ENCODE peak calls at places on chromosomes 5 and 9, in ten cellular contexts. M is left cardiac atrium; A is HCT116; I is ELR; C is lower leg skin; Y is stimulated activated CD8-positive, alpha-beta memory T cell treated with anti-CD3 and anti-CD28 coated beads, Interleukin-4, amount 100 ng/mL, for 4 hours; V is C1 segment of cervical spinal cord; K is AG08396; O is progenitor cell of endocrine pancreas; W is left lobe of liver. X is an unnamed sample.

GRCh38 chr9:35726876-35727438 is 5.0 kb downstream of the TLN1 start:
- DNase-seq in M (peak; percentile 53), A (no peak), I (peak; percentile 43), C (no peak), Y (no peak), V (no peak), K (peak; percentile 41), O (no peak), W (no peak), X (no peak)

GRCh38 chr9:14383296-14383695 is 69.4 kb upstream of the NFIB start:
- DNase-seq in M (peak; percentile 31), A (no peak), I (no peak), C (no peak), Y (no peak), V (no peak), K (peak; percentile 5), O (no peak), W (no peak), X (peak; percentile 81)

GRCh38 chr9:111013250-111013649 is 25.0 kb downstream of the LPAR1 start:
- DNase-seq in M (no peak), A (no peak), I (no peak), C (no peak), Y (no peak), V (no peak), K (no peak), O (no peak), W (no peak), X (no peak)

GRCh38 chr5:88130189-88130815 is 138.3 kb downstream of the TMEM161B start:
- DNase-seq in M (no peak), A (no peak), I (no peak), C (no peak), Y (no peak), V (no peak), K (no peak), O (no peak), W (no peak), X (no peak)

GRCh38 chr5:1293997-1294838 is 650 bp downstream of the TERT start:
- DNase-seq in M (no peak), A (no peak), I (peak; percentile 35), C (peak; percentile 75), Y (no peak), V (no peak), K (no peak), O (no peak), W (peak; percentile 36), X (no peak)

GRCh38 chr9:97714435-97714834 is 17.3 kb upstream of the XPA start:
- DNase-seq in M (no peak), A (no peak), I (peak; percentile 94), C (no peak), Y (no peak), V (no peak), K (peak; percentile 56), O (no peak), W (no peak), X (no peak)

GRCh38 chr5:133612021-133612860 is at the start of gene FSTL4:
- DNase-seq in M (peak; percentile 28), A (no peak), I (no peak), C (no peak), Y (no peak), V (no peak), K (no peak), O (peak; percentile 57), W (peak; percentile 51), X (no peak)

GRCh38 chr5:6026766-6027165 is 351.6 kb downstream of the MED10 start:
- DNase-seq in M (no peak), A (no peak), I (no peak), C (peak; percentile 10), Y (no peak), V (no peak), K (no peak), O (no peak), W (no peak), X (no peak)

GRCh38 chr9:93636667-93637066 is 60.3 kb downstream of the PHF2 start:
- DNase-seq in M (no peak), A (no peak), I (no peak), C (peak; percentile 56), Y (no peak), V (no peak), K (no peak), O (no peak), W (peak; percentile 38), X (no peak)

GRCh38 chr5:73901455-73901854 is 275.5 kb downstream of the ARHGEF28 start:
- DNase-seq in M (no peak), A (no peak), I (peak; percentile 20), C (no peak), Y (no peak), V (no peak), K (no peak), O (no peak), W (peak; percentile 69), X (no peak)

GRCh38 chr9:137172907-137173794 is 1.3 kb upstream of the TMEM210 start:
- DNase-seq in M (no peak), A (no peak), I (no peak), C (no peak), Y (no peak), V (no peak), K (no peak), O (no peak), W (no peak), X (no peak)

GRCh38 chr5:6342689-6343315 is 35.5 kb downstream of the MED10 start:
- DNase-seq in M (no peak), A (no peak), I (no peak), C (no peak), Y (no peak), V (no peak), K (no peak), O (no peak), W (no peak), X (no peak)

GRCh38 chr5:51388488-51389325 is 5.5 kb downstream of the ISL1 start:
- DNase-seq in M (no peak), A (no peak), I (no peak), C (no peak), Y (no peak), V (no peak), K (no peak), O (no peak), W (no peak), X (no peak)

GRCh38 chr5:61289669-61290363 is 42.2 kb upstream of the ZSWIM6 start:
- DNase-seq in M (no peak), A (no peak), I (no peak), C (no peak), Y (no peak), V (no peak), K (no peak), O (no peak), W (no peak), X (no peak)

GRCh38 chr5:146751054-146751453 is 127.5 kb downstream of the PPP2R2B start:
- DNase-seq in M (no peak), A (no peak), I (no peak), C (no peak), Y (no peak), V (no peak), K (no peak), O (no peak), W (peak; percentile 44), X (no peak)

GRCh38 chr5:135875567-135875966 is 20.1 kb downstream of the IL9 start:
- DNase-seq in M (no peak), A (no peak), I (no peak), C (peak; percentile 21), Y (no peak), V (no peak), K (no peak), O (no peak), W (no peak), X (no peak)

GRCh38 chr5:125026900-125027731 is 280.7 kb upstream of the ZNF608 start:
- DNase-seq in M (no peak), A (no peak), I (no peak), C (no peak), Y (no peak), V (no peak), K (no peak), O (no peak), W (peak; percentile 54), X (no peak)

GRCh38 chr9:87667164-87667738 is 58.7 kb upstream of the CTSL start:
- DNase-seq in M (no peak), A (peak; percentile 23), I (peak; percentile 34), C (peak; percentile 12), Y (no peak), V (no peak), K (no peak), O (no peak), W (no peak), X (peak; percentile 39)

GRCh38 chr9:135799261-135799660 is 97.3 kb downstream of the KCNT1 start:
- DNase-seq in M (no peak), A (no peak), I (no peak), C (no peak), Y (no peak), V (no peak), K (no peak), O (no peak), W (no peak), X (no peak)

GRCh38 chr5:55438931-55439477 is 95.8 kb downstream of the PLPP1 start:
- DNase-seq in M (no peak), A (no peak), I (no peak), C (no peak), Y (no peak), V (peak; percentile 28), K (peak; percentile 42), O (no peak), W (no peak), X (no peak)

GRCh38 chr9:121670447-121670846 is 19.0 kb downstream of the DAB2IP start:
- DNase-seq in M (peak; percentile 68), A (no peak), I (no peak), C (peak; percentile 92), Y (no peak), V (no peak), K (no peak), O (no peak), W (no peak), X (no peak)

GRCh38 chr5:1544294-1545010 is 20.7 kb upstream of the LPCAT1 start:
- DNase-seq in M (no peak), A (no peak), I (no peak), C (peak; percentile 68), Y (no peak), V (no peak), K (no peak), O (no peak), W (peak; percentile 27), X (no peak)

GRCh38 chr9:26310294-26310693 is 582.3 kb downstream of the CAAP1 start:
- DNase-seq in M (no peak), A (no peak), I (peak; percentile 58), C (no peak), Y (no peak), V (no peak), K (no peak), O (no peak), W (no peak), X (no peak)

GRCh38 chr5:89849819-89850515 is 559.6 kb downstream of the CETN3 start:
- DNase-seq in M (no peak), A (no peak), I (no peak), C (no peak), Y (no peak), V (no peak), K (no peak), O (no peak), W (no peak), X (no peak)

X was measured in SK-N-MC.